ENCODE peak calls at places on chromosome 7, in five cellular contexts. V is GM12891, N is K562, S is HepG2, E is H1. Z is an unnamed sample.

GRCh38 chr7:29039747-29040569 is 81.8 kb upstream of the TRIL start:
- DNase-seq in E (no peak), S (no peak), V (no peak), N (no peak), Z (no peak)

GRCh38 chr7:155269766-155270585 is 27.7 kb upstream of the INSIG1 start:
- DNase-seq in V (no peak), S (peak), E (no peak), N (no peak), Z (no peak)

GRCh38 chr7:106730021-106730420 is 69.1 kb upstream of the CCDC71L start:
- DNase-seq in N (no peak), V (no peak), E (no peak), S (no peak), Z (no peak)

GRCh38 chr7:128231677-128232076 is 9.4 kb upstream of the LEP start:
- DNase-seq in V (no peak), E (no peak), S (no peak), N (no peak), Z (no peak)

GRCh38 chr7:56097700-56098099 is 4.9 kb upstream of the PHKG1 start:
- DNase-seq in E (no peak), N (peak), V (no peak), S (no peak), Z (no peak)

GRCh38 chr7:155879592-155879991 is 67.3 kb upstream of the SHH start:
- DNase-seq in S (no peak), E (no peak), N (no peak), V (no peak), Z (no peak)

GRCh38 chr7:26153823-26154783 is 2.1 kb downstream of the NFE2L3 start:
- DNase-seq in V (no peak), S (no peak), E (peak), N (peak), Z (no peak)

GRCh38 chr7:139297795-139298194 is 43.3 kb upstream of the FMC1 start:
- DNase-seq in E (no peak), N (no peak), V (no peak), S (peak), Z (no peak)

GRCh38 chr7:43537765-43538403 is 45.0 kb upstream of the STK17A start:
- DNase-seq in V (no peak), S (no peak), E (no peak), N (no peak), Z (no peak)

GRCh38 chr7:26937956-26938623 is 73.7 kb upstream of the SKAP2 start:
- DNase-seq in N (no peak), S (no peak), V (no peak), E (no peak), Z (no peak)

GRCh38 chr7:26186364-26187311 is 13.9 kb downstream of the HNRNPA2B1 start:
- DNase-seq in V (no peak), E (no peak), N (no peak), S (no peak), Z (no peak)

GRCh38 chr7:107234436-107234835 is 65.6 kb downstream of the HBP1 start:
- DNase-seq in V (no peak), E (no peak), S (no peak), N (no peak), Z (no peak)

GRCh38 chr7:37713613-37714012 is 30.0 kb downstream of the GPR141 start:
- DNase-seq in S (no peak), E (no peak), N (no peak), V (no peak), Z (no peak)

GRCh38 chr7:120060283-120060682 is 212.7 kb upstream of the KCND2 start:
- DNase-seq in N (no peak), E (no peak), S (no peak), V (no peak), Z (no peak)

GRCh38 chr7:66100408-66101050 is 14.1 kb upstream of the CRCP start:
- DNase-seq in N (no peak), E (no peak), S (no peak), V (no peak), Z (no peak)

GRCh38 chr7:24757799-24758275 is 573 bp upstream of the GSDME start:
- DNase-seq in E (no peak), V (no peak), N (no peak), S (peak), Z (no peak)

GRCh38 chr7:1428941-1429444 is 30.3 kb downstream of the MICALL2 start:
- DNase-seq in S (peak), N (peak), V (no peak), E (no peak), Z (no peak)

GRCh38 chr7:111697771-111698170 is 135.5 kb upstream of the IMMP2L start:
- DNase-seq in V (no peak), N (no peak), S (no peak), E (no peak), Z (no peak)

GRCh38 chr7:26398436-26399308 is 107.0 kb downstream of the SNX10 start:
- DNase-seq in V (peak), E (peak), N (peak), S (no peak), Z (peak)

GRCh38 chr7:151456276-151456675 is 16.3 kb upstream of the CRYGN start:
- DNase-seq in N (no peak), V (no peak), S (no peak), E (no peak), Z (no peak)

GRCh38 chr7:80244206-80244956 is 109.8 kb downstream of the GNAI1 start:
- DNase-seq in N (no peak), E (no peak), V (no peak), S (no peak), Z (no peak)

DNA sequence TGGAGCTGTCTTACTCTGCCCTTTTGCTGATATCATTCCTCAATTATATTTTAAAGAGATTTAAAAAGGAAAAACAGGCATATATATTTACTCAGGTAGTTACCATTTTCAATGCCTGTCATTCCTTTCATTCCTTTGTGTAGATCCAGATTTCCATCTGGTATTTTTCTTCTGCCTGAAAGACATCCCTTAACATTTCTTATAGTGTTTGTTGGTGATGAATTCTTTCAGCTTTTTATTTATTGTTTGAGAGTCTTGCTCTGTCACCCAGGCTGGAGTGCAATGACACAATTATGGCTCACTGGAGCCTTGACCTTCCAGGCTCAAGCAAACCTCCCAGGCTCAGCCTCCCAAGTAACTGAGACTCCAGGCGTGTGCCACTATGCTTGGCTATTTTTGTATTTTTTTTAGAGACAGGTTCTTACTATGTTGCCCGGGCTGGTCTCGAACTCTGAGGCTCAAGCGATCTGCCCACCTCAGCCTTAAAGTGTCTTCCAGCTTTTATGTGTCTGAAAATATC is 5.6 kb upstream of the POM121 start:
- DNase-seq in V (no peak), S (no peak), N (no peak), E (no peak), Z (no peak)
- TF ChIP-seq POLR2A in V (no peak), S (no peak), N (no peak), E (no peak), Z (no peak)

GRCh38 chr7:30927559-30927958 is 15.9 kb downstream of the AQP1 start:
- DNase-seq in V (no peak), S (no peak), E (peak), N (no peak), Z (no peak)

GRCh38 chr7:30926323-30926722 is 14.7 kb downstream of the AQP1 start:
- DNase-seq in V (peak), N (no peak), S (no peak), E (peak), Z (no peak)

GRCh38 chr7:30925913-30926312 is 14.3 kb downstream of the AQP1 start:
- DNase-seq in E (no peak), S (no peak), N (no peak), V (no peak), Z (no peak)

GRCh38 chr7:30928254-30928872 is 16.7 kb downstream of the AQP1 start:
- DNase-seq in N (no peak), V (no peak), S (no peak), E (peak), Z (no peak)

DNA sequence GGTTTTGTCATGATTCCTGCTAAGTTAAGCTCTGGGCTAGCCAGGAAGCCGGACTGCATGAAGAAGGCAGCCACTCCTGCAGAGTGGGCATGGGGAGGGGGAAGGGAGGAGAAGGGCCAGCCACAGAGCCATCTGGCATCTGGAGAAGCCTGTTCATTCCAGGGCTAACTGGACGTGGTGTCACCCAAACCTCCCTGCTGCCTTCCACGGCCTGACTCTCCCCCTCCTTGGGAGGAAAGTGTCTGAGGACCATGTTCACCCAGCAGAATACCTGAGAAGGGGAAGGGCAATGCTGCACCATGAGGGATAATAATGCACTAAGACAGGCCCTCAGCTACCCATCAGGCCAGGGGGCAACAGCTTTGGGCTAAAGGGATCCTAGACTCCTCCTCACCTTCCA is 15.4 kb downstream of the AQP1 start:
- DNase-seq in E (no peak), V (no peak), S (no peak), N (no peak), Z (no peak)
- TF ChIP-seq POLR2AphosphoS5 in E (no peak), V (no peak), S (no peak), N (no peak), Z (no peak)

GRCh38 chr7:74187915-74188675 is 13.9 kb downstream of the EIF4H start:
- DNase-seq in S (no peak), E (no peak), N (no peak), V (no peak), Z (no peak)
- TF ChIP-seq TAF1 in S (no peak), E (no peak), N (no peak), V (no peak), Z (no peak)

GRCh38 chr7:12303507-12303906 is 92.4 kb downstream of the TMEM106B start:
- DNase-seq in E (no peak), V (no peak), N (no peak), S (no peak), Z (no peak)
- TF ChIP-seq POLR2A in E (no peak), V (no peak), N (no peak), S (no peak), Z (no peak)